ENCODE peak calls at places on chromosomes 1 and 21, in four cellular contexts. W is Calu3, M is KBM-7, D is NCI-H2081. G is an unnamed sample.
A peak's percentile ranks its signal among the peaks of the same experiment; 100 is the strongest.

GRCh38 chr1:201016211-201016651 is 7.3 kb downstream of the KIF21B start:
- DNase-seq in W (no peak), M (peak; percentile 63), D (peak; percentile 85), G (peak; percentile 81)

GRCh38 chr1:9850442-9851162 is 26.8 kb upstream of the CLSTN1 start:
- DNase-seq in W (no peak), M (no peak), D (no peak), G (no peak)

GRCh38 chr1:94322696-94323095 is 85.3 kb upstream of the ARHGAP29 start:
- DNase-seq in W (peak; percentile 58), M (no peak), D (peak; percentile 20), G (no peak)

GRCh38 chr1:7298749-7299151 is 472.3 kb upstream of the VAMP3 start:
- DNase-seq in W (no peak), M (no peak), D (no peak), G (no peak)

GRCh38 chr1:239725933-239726332 is 339.6 kb downstream of the CHRM3 start:
- DNase-seq in W (no peak), M (no peak), D (peak; percentile 42), G (no peak)

GRCh38 chr1:82064701-82065100 is 264.0 kb downstream of the ADGRL2 start:
- DNase-seq in W (no peak), M (no peak), D (no peak), G (no peak)

GRCh38 chr1:109821831-109822745 is 58.4 kb upstream of the EPS8L3 start:
- DNase-seq in W (no peak), M (no peak), D (no peak), G (no peak)

GRCh38 chr1:109793486-109794318 is 30.0 kb upstream of the EPS8L3 start:
- DNase-seq in W (peak; percentile 69), M (peak; percentile 66), D (peak; percentile 96), G (no peak)

GRCh38 chr1:222084996-222085395 is 343.1 kb upstream of the DUSP10 start:
- DNase-seq in W (no peak), M (no peak), D (no peak), G (no peak)

GRCh38 chr1:40315795-40316594 is 1.1 kb downstream of the COL9A2 start:
- DNase-seq in W (no peak), M (no peak), D (peak; percentile 39), G (no peak)

GRCh38 chr1:170114916-170115315 is 30.8 kb upstream of the NTMT2 start:
- DNase-seq in W (no peak), M (peak; percentile 1), D (no peak), G (no peak)

GRCh38 chr1:55695151-55695550 is 480.0 kb upstream of the USP24 start:
- DNase-seq in W (no peak), M (no peak), D (no peak), G (no peak)

GRCh38 chr1:183689770-183690204 is 36.7 kb upstream of the APOBEC4 start:
- DNase-seq in W (peak; percentile 46), M (peak; percentile 1), D (no peak), G (no peak)

GRCh38 chr1:212753766-212754165 is 37.8 kb downstream of the NSL1 start:
- DNase-seq in W (no peak), M (no peak), D (no peak), G (no peak)

GRCh38 chr1:235160395-235160964 is 570 bp downstream of the RBM34 start:
- DNase-seq in W (no peak), M (no peak), D (peak; percentile 74), G (peak; percentile 50)

GRCh38 chr1:18309552-18310155 is 171.1 kb upstream of the KLHDC7A start:
- DNase-seq in W (peak; percentile 28), M (no peak), D (no peak), G (no peak)

GRCh38 chr21:46056450-46056903 is 41.4 kb upstream of the COL6A2 start:
- DNase-seq in W (no peak), M (no peak), D (no peak), G (no peak)

GRCh38 chr1:205421728-205422127 is at the start of gene LEMD1:
- DNase-seq in W (no peak), M (no peak), D (no peak), G (no peak)

GRCh38 chr1:229913491-229913890 is 153.5 kb upstream of the GALNT2 start:
- DNase-seq in W (no peak), M (no peak), D (peak; percentile 13), G (no peak)

GRCh38 chr1:247332901-247333361 is 1.3 kb upstream of the ZNF496 start:
- DNase-seq in W (no peak), M (peak; percentile 60), D (peak; percentile 76), G (no peak)

GRCh38 chr1:230854423-230854822 is 13.9 kb downstream of the C1orf198 start:
- DNase-seq in W (no peak), M (no peak), D (no peak), G (no peak)

G was measured in NCI-H1417.